ENCODE peak calls at places on chromosomes 12 and 14, in four cellular contexts. O is uterus, F is HFFc6, M is endothelial cell. D is an unnamed sample.

GRCh38 chr14:68968721-68969120 is 10.4 kb downstream of the ACTN1 start:
- DNase-seq in O (no peak), F (no peak), M (no peak), D (no peak)

GRCh38 chr12:14219156-14219555 is 146.3 kb upstream of the ATF7IP start:
- DNase-seq in O (no peak), F (no peak), M (no peak), D (no peak)

GRCh38 chr12:107565551-107565950 is 120.0 kb upstream of the PWP1 start:
- DNase-seq in O (no peak), F (no peak), M (no peak), D (no peak)

GRCh38 chr14:99754141-99755067 is 38.8 kb upstream of the EML1 start:
- DNase-seq in O (peak; percentile 16), F (no peak), M (no peak), D (peak; percentile 36)

GRCh38 chr12:67766370-67766769 is 117.8 kb downstream of the DYRK2 start:
- DNase-seq in O (no peak), F (peak; percentile 83), M (no peak), D (no peak)

GRCh38 chr14:55249423-55249822 is 21.8 kb upstream of the FBXO34 start:
- DNase-seq in O (no peak), F (peak; percentile 39), M (no peak), D (no peak)

GRCh38 chr12:24903305-24904088 is 45.4 kb downstream of the BCAT1 start:
- DNase-seq in O (no peak), F (no peak), M (no peak), D (no peak)

GRCh38 chr12:6708968-6709394 is 8.4 kb upstream of the PIANP start:
- DNase-seq in O (no peak), F (no peak), M (no peak), D (no peak)

GRCh38 chr14:54609576-54609975 is 42.6 kb downstream of the SAMD4A start:
- DNase-seq in O (no peak), F (no peak), M (no peak), D (no peak)

GRCh38 chr14:51386983-51387730 is 147.1 kb downstream of the TMX1 start:
- DNase-seq in O (no peak), F (no peak), M (no peak), D (no peak)

GRCh38 chr14:97977711-97978261 is 1180.6 kb downstream of the VRK1 start:
- DNase-seq in O (peak; percentile 81), F (no peak), M (no peak), D (peak; percentile 91)

GRCh38 chr12:109709401-109710278 is 4.0 kb upstream of the FAM222A start:
- DNase-seq in O (no peak), F (no peak), M (no peak), D (no peak)

GRCh38 chr12:7844131-7844530 is 28.6 kb downstream of the SLC2A14 start:
- DNase-seq in O (no peak), F (no peak), M (no peak), D (no peak)

GRCh38 chr14:20461230-20462141 is at the start of gene PIP4P1:
- DNase-seq in O (peak; percentile 100), F (peak; percentile 100), M (peak; percentile 96), D (peak; percentile 100)

GRCh38 chr14:102486513-102487203 is 22.9 kb downstream of the ANKRD9 start:
- DNase-seq in O (no peak), F (no peak), M (no peak), D (peak; percentile 53)

GRCh38 chr12:42902001-42902400 is 312.5 kb upstream of the PRICKLE1 start:
- DNase-seq in O (no peak), F (no peak), M (no peak), D (no peak)

GRCh38 chr12:17108877-17109520 is 503.0 kb upstream of the LMO3 start:
- DNase-seq in O (no peak), F (no peak), M (no peak), D (no peak)

GRCh38 chr12:45214739-45215418 is 1.0 kb upstream of the ANO6 start:
- DNase-seq in O (peak; percentile 31), F (no peak), M (no peak), D (no peak)

GRCh38 chr12:79927772-79928474 is 7.0 kb downstream of the PPP1R12A start:
- DNase-seq in O (no peak), F (no peak), M (no peak), D (no peak)

GRCh38 chr12:130053641-130054040 is 108.6 kb upstream of the FZD10 start:
- DNase-seq in O (no peak), F (no peak), M (no peak), D (no peak)

D was measured in tibial artery.